ENCODE peak calls at places on chromosomes 1 and 21, in eight cellular contexts. G is fibroblast of mammary gland, K is foreskin keratinocyte, I is HFFc6, V is mucosa of descending colon, B is astrocyte of the spinal cord, Z is Peyer's patch, P is RWPE1. C is an unnamed sample.

GRCh38 chr1:33927721-33928120 is 63.8 kb downstream of the HMGB4 start:
- DNase-seq in P (no peak), I (no peak), B (no peak), Z (no peak), K (no peak), G (no peak), V (no peak), C (no peak)

GRCh38 chr1:33281554-33282303 is 25.4 kb downstream of the ZNF362 start:
- DNase-seq in B (no peak), Z (no peak), V (no peak), G (no peak), P (no peak), K (no peak), I (no peak), C (no peak)

GRCh38 chr1:39258146-39258924 is 53.8 kb downstream of the MACF1 start:
- DNase-seq in V (peak), B (peak), G (peak), P (peak), I (peak), K (no peak), Z (peak), C (peak)

GRCh38 chr1:26278303-26278702 is 1.6 kb upstream of the SH3BGRL3 start:
- DNase-seq in G (peak), B (peak), V (peak), K (peak), I (peak), Z (no peak), P (peak), C (no peak)

GRCh38 chr1:52424238-52424637 is 19.8 kb downstream of the PRPF38A start:
- DNase-seq in P (no peak), K (no peak), B (no peak), G (no peak), V (no peak), Z (no peak), I (no peak), C (no peak)

GRCh38 chr1:7778133-7778628 is 5.9 kb upstream of the PER3 start:
- DNase-seq in V (no peak), G (no peak), B (no peak), Z (no peak), I (no peak), K (no peak), P (no peak), C (no peak)

GRCh38 chr1:228544021-228544850 is 57.1 kb downstream of the RNF187 start:
- DNase-seq in K (peak), P (peak), B (no peak), V (no peak), G (no peak), I (no peak), Z (no peak), C (no peak)

GRCh38 chr21:37452222-37452621 is 85.6 kb downstream of the DYRK1A start:
- DNase-seq in P (peak), K (peak), G (peak), V (no peak), I (peak), Z (no peak), B (peak), C (no peak)

DNA sequence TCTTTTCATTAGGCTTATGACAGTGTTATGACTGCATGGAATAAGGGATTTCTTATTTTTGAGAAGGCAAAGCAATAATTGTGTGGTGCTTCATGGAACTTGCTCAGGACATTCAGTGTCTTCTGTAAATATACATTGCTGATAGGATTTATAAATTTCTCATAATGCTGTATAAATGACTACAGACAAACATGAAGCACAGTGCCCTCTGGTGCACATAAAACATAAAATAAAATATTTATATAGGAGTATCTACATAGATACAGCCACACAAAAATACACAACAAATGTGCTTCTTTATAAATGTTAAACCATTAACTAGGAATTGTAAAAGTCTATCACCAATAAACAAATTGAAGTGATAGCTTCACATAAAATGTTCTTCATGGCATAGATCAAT is 24.1 kb downstream of the BRINP3 start:
- DNase-seq in K (no peak), G (no peak), B (peak), Z (no peak), V (no peak), I (no peak), P (peak), C (no peak)
- TF ChIP-seq CTCF in K (no peak), G (no peak), B (peak), Z (peak), V (no peak), I (peak), P (no peak), C (no peak)

GRCh38 chr1:205978676-205979075 is 24.5 kb downstream of the RAB7B start:
- DNase-seq in P (no peak), Z (no peak), B (no peak), I (no peak), G (no peak), V (no peak), K (no peak), C (no peak)

GRCh38 chr1:205977348-205978014 is 25.7 kb downstream of the RAB7B start:
- DNase-seq in B (peak), V (peak), K (no peak), P (peak), Z (peak), G (peak), I (peak), C (peak)

GRCh38 chr1:205980182-205980830 is 22.9 kb downstream of the RAB7B start:
- DNase-seq in K (no peak), P (no peak), V (no peak), G (no peak), I (peak), Z (no peak), B (no peak), C (no peak)

GRCh38 chr1:205981257-205981656 is 21.9 kb downstream of the RAB7B start:
- DNase-seq in V (no peak), B (no peak), I (no peak), G (no peak), P (no peak), K (no peak), Z (no peak), C (no peak)

GRCh38 chr1:205979301-205979700 is 23.9 kb downstream of the RAB7B start:
- DNase-seq in B (no peak), Z (no peak), I (no peak), K (no peak), V (no peak), P (no peak), G (no peak), C (no peak)
- TF ChIP-seq CTCF in B (no peak), Z (no peak), I (no peak), K (no peak), V (no peak), P (no peak), G (no peak), C (no peak)

GRCh38 chr1:225712391-225712790 is 59.5 kb upstream of the ENAH start:
- DNase-seq in P (no peak), V (no peak), Z (no peak), B (no peak), G (peak), K (no peak), I (no peak), C (no peak)

GRCh38 chr1:225711236-225711937 is 58.5 kb upstream of the ENAH start:
- DNase-seq in P (no peak), K (no peak), G (no peak), V (no peak), Z (no peak), I (no peak), B (no peak), C (no peak)

GRCh38 chr1:225710804-225711203 is 57.9 kb upstream of the ENAH start:
- DNase-seq in V (no peak), K (no peak), G (peak), B (peak), P (peak), I (peak), Z (no peak), C (no peak)

GRCh38 chr1:225709101-225709500 is 56.2 kb upstream of the ENAH start:
- DNase-seq in I (no peak), G (no peak), P (peak), Z (no peak), K (peak), V (no peak), B (no peak), C (no peak)

GRCh38 chr1:225713281-225713680 is 60.4 kb upstream of the ENAH start:
- DNase-seq in V (no peak), B (no peak), I (no peak), Z (no peak), P (no peak), K (no peak), G (no peak), C (no peak)
- TF ChIP-seq CTCF in V (no peak), B (no peak), I (no peak), Z (no peak), P (no peak), K (no peak), G (no peak), C (no peak)

DNA sequence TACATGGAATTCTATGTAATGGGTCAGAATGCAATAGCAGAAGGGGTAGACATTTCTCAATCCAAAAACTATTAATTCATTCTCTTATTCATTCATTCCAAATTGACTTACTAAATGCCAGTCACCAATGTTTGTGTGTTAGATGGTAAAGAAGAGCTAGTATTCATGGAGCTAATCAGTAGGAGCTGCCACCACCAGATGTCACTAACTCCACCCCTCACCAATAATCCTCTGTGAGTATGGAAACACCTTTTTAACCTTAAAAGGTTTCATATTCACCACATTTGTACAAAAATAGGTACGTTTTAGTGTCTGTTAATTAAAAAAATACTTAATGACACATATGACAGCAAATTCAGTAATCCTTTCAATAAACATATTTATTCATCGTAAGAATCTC is 131.8 kb upstream of the PKN2 start:
- DNase-seq in V (no peak), P (no peak), B (no peak), I (no peak), G (no peak), Z (no peak), K (no peak), C (no peak)
- TF ChIP-seq CTCF in V (no peak), P (no peak), B (no peak), I (no peak), G (peak), Z (peak), K (peak), C (no peak)

DNA sequence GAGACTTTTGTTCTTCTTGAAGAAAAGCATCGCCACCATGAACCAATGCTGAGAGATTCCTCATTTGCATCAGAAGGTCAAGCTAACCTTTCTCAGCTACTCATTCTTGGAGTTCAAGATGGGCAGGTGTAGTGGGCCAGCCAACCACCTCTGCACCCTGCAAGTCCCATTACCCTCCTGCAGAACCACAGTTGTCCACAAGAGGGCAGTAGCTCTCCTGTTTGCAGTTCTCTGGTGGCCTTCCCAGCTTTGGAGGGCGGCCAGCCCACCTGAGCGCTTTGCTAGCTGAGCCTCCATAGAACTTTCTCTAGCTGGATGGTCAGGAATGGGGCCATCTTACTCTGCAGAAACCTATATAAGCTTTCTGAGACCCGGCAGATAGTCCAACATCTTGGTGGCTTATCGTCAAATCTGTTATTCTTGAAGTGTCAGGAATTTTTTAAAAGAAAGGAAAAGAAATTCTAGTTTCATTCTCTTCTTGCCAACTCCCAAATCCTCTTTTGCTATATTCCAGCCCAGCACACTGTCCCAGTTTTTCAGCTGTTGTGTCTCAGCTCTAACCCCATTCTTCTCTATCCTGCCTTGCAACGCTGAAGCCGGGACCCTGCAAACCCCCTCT is 11.0 kb upstream of the LMX1A start:
- DNase-seq in K (no peak), I (peak), G (peak), V (peak), Z (peak), B (peak), P (peak), C (peak)
- TF ChIP-seq CTCF in K (peak), I (peak), G (peak), V (peak), Z (peak), B (peak), P (peak), C (peak)

GRCh38 chr1:12339410-12339809 is 109.6 kb downstream of the VPS13D start:
- DNase-seq in I (no peak), P (no peak), Z (no peak), K (no peak), V (no peak), G (no peak), B (no peak), C (no peak)
- TF ChIP-seq CTCF in I (peak), P (no peak), Z (no peak), K (no peak), V (no peak), G (peak), B (peak), C (no peak)

C was measured in endothelial cell.